ENCODE peak calls at places on chromosomes 5 and 9, in four cellular contexts. L is uterus, G is kidney, V is K562. F is an unnamed sample. For H3K4me1, the result is how much of the 10 kb centered on the place peaks cover.

GRCh38 chr9:69946800-69947437 is 96.7 kb upstream of the MAMDC2 start:
- DNase-seq in L (no peak), G (no peak), V (peak), F (no peak)

GRCh38 chr9:83688921-83689320 is 18.8 kb downstream of the UBQLN1 start:
- DNase-seq in L (no peak), G (no peak), V (no peak), F (no peak)

GRCh38 chr9:22447607-22448305 is 1.1 kb downstream of the DMRTA1 start:
- DNase-seq in L (no peak), G (no peak), V (no peak), F (no peak)

GRCh38 chr5:174022384-174023095 is 23.0 kb upstream of the NSG2 start:
- DNase-seq in L (no peak), G (no peak), V (no peak), F (no peak)

GRCh38 chr5:81750308-81751008 is 439 bp downstream of the SSBP2 start:
- DNase-seq in L (no peak), G (no peak), V (no peak), F (peak)

GRCh38 chr9:98182069-98182820 is 10.2 kb downstream of the CORO2A start:
- DNase-seq in L (no peak), G (no peak), V (peak), F (no peak)

GRCh38 chr5:143791848-143792701 is 19.9 kb upstream of the HMHB1 start:
- DNase-seq in L (no peak), G (no peak), V (no peak), F (no peak)

GRCh38 chr5:42840279-42840678 is 28.6 kb upstream of the SELENOP start:
- DNase-seq in L (peak), G (peak), V (no peak), F (peak)

GRCh38 chr5:4901305-4901751 is 238.8 kb upstream of the ADAMTS16 start:
- DNase-seq in L (no peak), G (no peak), V (no peak), F (no peak)

DNA sequence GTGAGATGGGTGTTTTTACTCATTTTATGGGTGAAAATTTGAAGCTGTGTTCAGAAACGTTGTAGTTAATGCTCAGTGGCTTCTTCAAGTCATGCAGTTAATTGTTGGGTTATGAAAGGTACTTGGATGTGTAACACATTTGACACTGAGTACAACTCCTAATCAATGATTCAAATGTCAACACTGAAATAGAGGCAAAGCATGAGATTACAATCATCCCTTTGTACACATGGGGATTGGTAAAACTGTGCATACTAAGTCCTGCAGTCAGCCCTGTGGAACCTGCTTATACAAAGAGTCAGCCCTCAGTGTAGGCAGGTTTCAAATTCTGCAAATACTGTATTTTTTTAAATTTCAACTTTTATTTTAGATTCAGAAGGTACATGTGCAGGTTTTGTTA is 3.3 kb downstream of the ABLIM3 start:
- DNase-seq in L (no peak), G (no peak), V (no peak), F (no peak)
- H3K4me1 ChIP-seq in L (under half), G (under half), V (under half), F (under half)

GRCh38 chr9:106874031-106874430 is 11.1 kb downstream of the ZNF462 start:
- DNase-seq in L (no peak), G (no peak), V (no peak), F (no peak)
- TF ChIP-seq CTCF in L (no peak), G (no peak), V (no peak), F (no peak)

DNA sequence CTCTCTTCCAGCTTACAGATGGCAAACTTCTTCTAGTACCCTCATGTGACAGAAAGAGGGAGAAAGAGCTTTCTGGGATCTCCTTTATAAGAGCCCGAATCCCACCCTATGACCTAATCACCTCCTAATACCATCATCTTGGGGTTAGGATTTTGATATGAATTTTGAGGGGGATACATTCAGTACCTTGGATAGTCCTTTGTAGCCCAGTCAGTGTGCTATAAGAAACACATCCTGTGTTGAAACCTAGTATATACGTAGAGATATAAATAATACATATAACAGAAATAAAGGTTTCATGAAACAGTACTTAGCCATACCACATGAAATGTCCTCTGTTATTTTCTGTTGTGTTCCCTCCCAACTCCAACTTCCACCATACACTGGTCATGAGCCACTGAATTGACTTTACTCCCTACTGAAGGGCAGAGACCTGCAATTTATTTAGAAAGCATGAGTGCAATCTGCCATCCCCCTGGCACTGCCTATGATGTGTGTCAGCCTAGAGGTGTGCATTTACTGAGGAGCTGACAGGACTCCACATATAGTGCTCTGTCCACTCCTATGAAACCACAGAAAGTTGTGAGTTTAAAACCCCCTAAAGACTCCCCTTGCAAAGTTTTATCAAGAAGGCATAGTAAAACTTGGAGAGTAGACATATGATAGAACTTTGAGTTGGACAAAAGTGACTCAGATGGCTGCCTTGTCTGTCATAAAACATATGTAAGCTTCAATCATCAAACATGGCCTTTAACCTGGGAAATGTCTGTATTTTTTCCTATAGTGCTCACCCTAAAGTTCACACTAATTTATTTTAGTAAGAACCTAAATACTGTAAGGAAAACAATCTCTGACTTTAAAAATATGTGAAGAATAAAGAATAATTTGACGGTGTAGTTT is 12.8 kb downstream of the PIP5K1B start:
- DNase-seq in L (no peak), G (no peak), V (no peak), F (no peak)
- H3K27ac ChIP-seq in L (no peak), G (no peak), V (peak), F (no peak)

GRCh38 chr9:113634597-113635515 is 171.3 kb downstream of the RGS3 start:
- DNase-seq in L (no peak), G (no peak), V (no peak), F (peak)

GRCh38 chr9:113631093-113631765 is 167.7 kb downstream of the RGS3 start:
- DNase-seq in L (no peak), G (no peak), V (no peak), F (peak)

GRCh38 chr9:113633782-113634596 is 170.5 kb downstream of the RGS3 start:
- DNase-seq in L (no peak), G (no peak), V (no peak), F (peak)

GRCh38 chr9:113632776-113633590 is 169.5 kb downstream of the RGS3 start:
- DNase-seq in L (no peak), G (no peak), V (no peak), F (peak)

DNA sequence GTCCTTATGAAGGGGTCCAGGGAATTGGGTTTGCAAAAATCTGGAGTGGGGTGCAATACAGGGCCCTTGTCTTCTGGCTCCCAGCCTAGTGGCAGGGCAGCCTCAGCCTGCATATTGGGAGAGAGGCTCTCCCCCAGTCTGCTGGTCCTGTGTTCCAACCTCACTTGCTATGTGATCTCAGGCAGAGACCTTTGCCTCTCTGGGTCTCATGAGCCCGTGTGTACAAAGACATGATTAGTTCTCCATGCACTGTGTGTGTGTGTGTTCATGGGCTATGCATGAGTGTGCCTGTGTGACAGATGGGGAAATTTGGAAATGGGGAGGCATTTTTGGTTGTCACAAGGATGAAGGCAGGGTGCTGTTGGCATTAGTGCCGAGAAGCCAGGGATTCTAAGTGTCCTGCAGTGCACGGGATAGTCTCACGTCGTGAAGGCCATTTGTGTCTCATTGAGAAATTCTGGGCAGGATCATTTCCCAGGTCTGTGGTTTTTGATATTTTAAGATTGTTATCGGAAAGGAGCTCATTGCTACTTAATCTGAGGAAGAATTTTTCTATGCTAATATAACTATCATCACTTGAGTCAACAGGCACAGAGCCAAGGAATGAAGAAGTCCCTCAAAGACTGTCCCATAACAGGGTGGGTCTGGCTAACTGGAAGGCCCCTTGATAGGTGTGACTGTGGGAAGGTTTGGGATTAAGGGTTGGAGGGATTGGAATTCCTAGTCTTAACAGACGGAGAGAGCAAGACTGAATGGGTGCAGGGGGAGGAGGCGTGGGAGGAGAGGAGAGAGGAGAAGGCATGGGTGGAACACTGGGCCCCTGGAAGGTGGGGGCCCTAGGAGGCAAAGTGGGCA is 168.5 kb downstream of the RGS3 start:
- DNase-seq in L (no peak), G (no peak), V (no peak), F (no peak)
- H3K4me1 ChIP-seq in L (under half), G (under half), V (under half), F (under half)

GRCh38 chr9:129037767-129038098 is 1.3 kb downstream of the MIGA2 start:
- DNase-seq in L (no peak), G (no peak), V (no peak), F (no peak)

GRCh38 chr9:129036923-129037766 is 719 bp downstream of the MIGA2 start:
- DNase-seq in L (no peak), G (no peak), V (peak), F (no peak)

GRCh38 chr9:129033216-129033615 is 3.2 kb upstream of the MIGA2 start:
- DNase-seq in L (no peak), G (no peak), V (no peak), F (no peak)

GRCh38 chr9:129038109-129038852 is 1.9 kb downstream of the MIGA2 start:
- DNase-seq in L (no peak), G (peak), V (peak), F (no peak)

DNA sequence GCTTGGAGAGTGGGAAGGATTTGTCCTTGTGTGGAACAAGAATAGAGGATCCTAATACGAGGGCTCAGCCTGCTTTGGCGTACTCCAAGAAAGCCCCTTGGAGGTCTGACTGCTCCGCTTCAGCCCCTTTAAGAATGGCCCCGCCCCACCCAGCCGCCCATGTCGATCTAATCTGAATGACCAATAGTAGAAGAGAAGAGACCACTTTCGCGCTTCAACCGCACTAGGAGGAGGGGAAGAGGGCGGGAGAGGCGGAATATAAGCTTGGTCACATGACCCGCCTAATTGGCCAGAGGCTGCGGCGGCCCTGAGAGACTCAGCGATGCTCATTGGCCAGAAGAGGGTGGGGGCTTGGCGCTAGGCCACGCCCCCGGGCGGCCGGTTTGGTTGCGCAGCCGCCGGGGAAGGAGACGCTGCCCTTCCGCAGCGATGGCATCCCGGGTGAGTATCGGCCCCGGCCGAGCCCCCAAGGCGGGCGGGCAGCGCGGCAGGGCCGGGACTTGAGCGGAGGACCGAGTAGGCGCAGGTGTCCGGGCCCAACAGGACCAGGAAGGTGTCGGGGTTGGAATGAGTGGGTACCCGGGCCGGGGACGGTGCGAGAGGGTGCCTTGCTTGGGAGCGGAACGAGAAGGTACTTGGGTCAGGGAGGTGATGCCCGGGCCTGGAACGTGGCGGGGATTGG is at the start of gene MIGA2:
- DNase-seq in L (peak), G (peak), V (peak), F (peak)
- TF ChIP-seq CTCF in L (no peak), G (no peak), V (no peak), F (no peak)

DNA sequence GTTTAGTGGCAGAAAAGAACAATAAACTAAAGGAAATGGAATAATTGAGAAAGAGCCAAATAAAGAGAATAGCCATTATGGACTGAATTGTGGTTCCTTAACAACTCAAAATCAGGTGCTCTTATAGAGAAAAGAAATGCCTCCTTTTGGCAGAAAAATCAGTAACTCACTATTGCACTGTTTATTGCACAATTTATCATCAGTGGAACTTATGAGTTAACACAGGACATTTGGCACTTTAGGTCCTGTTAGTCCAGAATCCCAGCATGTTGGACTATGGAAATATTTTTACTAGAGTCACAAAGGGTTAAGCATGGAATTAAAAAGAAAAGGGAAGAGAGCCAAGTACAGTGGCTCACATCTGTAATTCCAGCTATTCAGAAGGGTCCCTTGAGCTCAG is 53.8 kb upstream of the JMY start:
- DNase-seq in L (no peak), G (no peak), V (no peak), F (no peak)
- H3K27ac ChIP-seq in L (no peak), G (no peak), V (no peak), F (no peak)

DNA sequence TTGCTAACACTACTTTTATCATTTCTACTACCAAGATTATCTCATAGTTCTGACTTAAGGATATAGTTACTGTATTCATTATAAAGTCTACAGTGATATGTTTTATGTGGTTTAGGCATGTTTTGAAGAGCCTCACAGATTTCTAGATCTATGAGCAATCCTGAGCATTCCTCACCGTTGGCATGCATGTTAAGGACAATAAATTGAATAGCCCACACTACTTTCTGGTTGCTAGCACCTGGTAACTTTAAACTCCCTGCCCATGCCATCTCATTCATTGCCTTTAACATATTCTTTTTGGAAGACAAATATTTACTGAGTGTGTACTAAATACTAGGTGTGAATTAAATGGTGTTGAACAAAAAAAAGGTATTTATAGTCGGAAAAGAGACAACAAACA is 868.1 kb upstream of the CDH9 start:
- DNase-seq in L (no peak), G (no peak), V (no peak), F (no peak)
- H3K4me1 ChIP-seq in L (under half), G (under half), V (under half), F (under half)

DNA sequence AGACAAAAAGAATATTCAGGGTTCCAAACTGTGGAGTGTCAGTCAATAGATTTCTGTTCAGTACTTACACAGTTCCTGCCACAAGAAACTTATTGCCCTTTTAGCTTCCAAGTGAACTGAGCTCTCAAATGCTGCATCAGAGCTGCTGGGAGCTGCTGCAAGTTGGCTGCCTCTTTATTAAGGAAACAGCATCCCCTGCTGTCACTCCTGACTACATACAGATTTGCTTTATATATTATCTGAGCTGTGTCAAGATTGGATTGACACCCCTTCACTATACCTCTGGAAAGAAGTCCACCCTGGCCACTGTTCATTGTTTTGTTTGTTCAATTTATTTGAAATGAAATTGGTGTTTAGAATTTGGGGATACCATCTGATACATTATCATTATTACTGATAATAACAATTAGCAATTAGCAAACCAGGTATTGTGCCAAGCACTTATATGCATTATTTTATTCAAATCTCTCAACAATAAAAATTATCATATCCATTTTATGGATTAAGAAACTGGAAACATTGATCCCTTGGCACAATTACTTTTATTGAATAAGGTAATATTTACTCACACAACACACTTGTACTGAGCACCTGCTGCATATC is 16.4 kb upstream of the C5orf58 start:
- DNase-seq in L (no peak), G (no peak), V (peak), F (no peak)
- TF ChIP-seq CTCF in L (no peak), G (peak), V (peak), F (peak)

GRCh38 chr9:113620377-113621161 is 157.0 kb downstream of the RGS3 start:
- DNase-seq in L (peak), G (peak), V (no peak), F (peak)
- H3K27ac ChIP-seq in L (peak), G (peak), V (no peak), F (peak)